ENCODE peak calls at places on chromosomes 13 and 19, in seven cellular contexts. S is thoracic aorta; P is AG09319; J is activated T-cell treated with anti-CD3 and anti-CD28 coated beads, Interleukin-2, amount 50 U/mL, for 48 hours; U is brain microvascular endothelial cell; X is activated T-helper 2 cell treated with anti-CD3 and anti-CD28 coated beads, Interferon-gamma antibody, Interleukin-2, Interleukin-4, amounts not matched to agents 10 μg/mL and 5 μg/mL and 100 μg/mL, durations not matched to agents 14 hours and 24 hours and 36 hours; K is body of pancreas. E is an unnamed sample.

GRCh38 chr19:23118400-23118799 is 1.6 kb downstream of the ZNF730 start:
- DNase-seq in S (no peak), P (no peak), J (no peak), U (no peak), X (no peak), K (no peak), E (no peak)

GRCh38 chr19:48813123-48813911 is 2.5 kb upstream of the BCAT2 start:
- DNase-seq in S (no peak), P (no peak), J (no peak), U (no peak), X (no peak), K (no peak), E (no peak)

GRCh38 chr19:56080669-56081401 is 40.3 kb downstream of the ZNF787 start:
- DNase-seq in S (no peak), P (peak), J (peak), U (peak), X (peak), K (peak), E (peak)

GRCh38 chr19:18541992-18542935 is 1.1 kb downstream of the FKBP8 start:
- DNase-seq in S (no peak), P (no peak), J (peak), U (no peak), X (no peak), K (no peak), E (no peak)

GRCh38 chr19:13366529-13367143 is 139.6 kb downstream of the CACNA1A start:
- DNase-seq in S (no peak), P (no peak), J (no peak), U (no peak), X (no peak), K (no peak), E (no peak)

GRCh38 chr13:21395953-21396352 is 63.1 kb downstream of the ZDHHC20 start:
- DNase-seq in S (no peak), P (no peak), J (peak), U (no peak), X (no peak), K (no peak), E (no peak)

GRCh38 chr19:45507864-45508680 is 793 bp downstream of the VASP start:
- DNase-seq in S (no peak), P (no peak), J (peak), U (no peak), X (peak), K (peak), E (peak)

GRCh38 chr19:55460670-55461258 is 678 bp downstream of the ISOC2 start:
- DNase-seq in S (peak), P (peak), J (peak), U (peak), X (no peak), K (peak), E (peak)

GRCh38 chr13:89763011-89763410 is 1584.5 kb upstream of the MIR17HG start:
- DNase-seq in S (no peak), P (no peak), J (no peak), U (no peak), X (no peak), K (no peak), E (no peak)

GRCh38 chr19:46902402-46902766 is 41.6 kb downstream of the ARHGAP35 start:
- DNase-seq in S (no peak), P (no peak), J (no peak), U (no peak), X (no peak), K (no peak), E (no peak)

GRCh38 chr19:18736415-18737336 is 53.2 kb downstream of the CRTC1 start:
- DNase-seq in S (no peak), P (no peak), J (no peak), U (no peak), X (no peak), K (peak), E (no peak)

GRCh38 chr13:60509601-60510386 is 112.8 kb downstream of the TDRD3 start:
- DNase-seq in S (no peak), P (no peak), J (no peak), U (no peak), X (no peak), K (no peak), E (no peak)

GRCh38 chr13:38636106-38636505 is 50.8 kb upstream of the FREM2 start:
- DNase-seq in S (no peak), P (no peak), J (no peak), U (no peak), X (no peak), K (no peak), E (no peak)

GRCh38 chr19:16919496-16919895 is 30.7 kb downstream of the F2RL3 start:
- DNase-seq in S (no peak), P (no peak), J (no peak), U (no peak), X (no peak), K (no peak), E (no peak)

GRCh38 chr19:29683009-29683408 is 17.7 kb downstream of the PLEKHF1 start:
- DNase-seq in S (no peak), P (no peak), J (no peak), U (peak), X (no peak), K (no peak), E (no peak)

GRCh38 chr13:110495881-110496280 is 65.6 kb downstream of the RAB20 start:
- DNase-seq in S (no peak), P (no peak), J (no peak), U (no peak), X (no peak), K (no peak), E (no peak)

GRCh38 chr13:113184568-113185440 is 23.7 kb downstream of the PCID2 start:
- DNase-seq in S (no peak), P (no peak), J (no peak), U (peak), X (no peak), K (no peak), E (peak)

GRCh38 chr13:113155201-113155600 is 3.2 kb upstream of the PROZ start:
- DNase-seq in S (no peak), P (no peak), J (no peak), U (no peak), X (no peak), K (no peak), E (no peak)

GRCh38 chr19:18109731-18110671 is 12.4 kb downstream of the MAST3 start:
- DNase-seq in S (no peak), P (no peak), J (peak), U (no peak), X (no peak), K (peak), E (no peak)

GRCh38 chr13:73633817-73634449 is 500.3 kb downstream of the KLF12 start:
- DNase-seq in S (no peak), P (no peak), J (no peak), U (no peak), X (no peak), K (no peak), E (no peak)

GRCh38 chr13:98821372-98822237 is 69.1 kb upstream of the SLC15A1 start:
- DNase-seq in S (no peak), P (peak), J (no peak), U (no peak), X (no peak), K (peak), E (no peak)

GRCh38 chr19:2394054-2394668 is 33.2 kb downstream of the TIMM13 start:
- DNase-seq in S (no peak), P (no peak), J (no peak), U (no peak), X (no peak), K (no peak), E (no peak)

GRCh38 chr19:1027020-1027952 is 878 bp downstream of the CNN2 start:
- DNase-seq in S (no peak), P (no peak), J (peak), U (no peak), X (no peak), K (no peak), E (no peak)

GRCh38 chr19:13100031-13100588 is 2.5 kb downstream of the LYL1 start:
- DNase-seq in S (no peak), P (no peak), J (peak), U (no peak), X (peak), K (no peak), E (no peak)

GRCh38 chr13:101325423-101325822 is 90.9 kb downstream of the NALCN start:
- DNase-seq in S (no peak), P (no peak), J (no peak), U (no peak), X (no peak), K (no peak), E (peak)

GRCh38 chr19:16252459-16253205 is 54.9 kb downstream of the AP1M1 start:
- DNase-seq in S (no peak), P (no peak), J (no peak), U (no peak), X (no peak), K (no peak), E (no peak)

GRCh38 chr13:50598338-50598737 is 245.2 kb downstream of the DLEU7 start:
- DNase-seq in S (no peak), P (no peak), J (no peak), U (no peak), X (no peak), K (no peak), E (no peak)

GRCh38 chr19:23116802-23117571 is at the start of gene ZNF730:
- DNase-seq in S (no peak), P (peak), J (peak), U (peak), X (peak), K (peak), E (no peak)

GRCh38 chr13:46575321-46575721 is 22.4 kb downstream of the LRCH1 start:
- DNase-seq in S (no peak), P (no peak), J (no peak), U (no peak), X (no peak), K (no peak), E (no peak)

GRCh38 chr19:1399079-1399478 is 2.3 kb downstream of the GAMT start:
- DNase-seq in S (no peak), P (no peak), J (no peak), U (no peak), X (no peak), K (no peak), E (no peak)

GRCh38 chr13:21673592-21674270 is 2.9 kb downstream of the FGF9 start:
- DNase-seq in S (no peak), P (no peak), J (peak), U (no peak), X (no peak), K (peak), E (peak)

GRCh38 chr13:113364371-113364932 is 522 bp upstream of the GRTP1 start:
- DNase-seq in S (no peak), P (no peak), J (peak), U (no peak), X (no peak), K (peak), E (no peak)

GRCh38 chr13:42064259-42064658 is 15.8 kb downstream of the DGKH start:
- DNase-seq in S (no peak), P (no peak), J (no peak), U (peak), X (no peak), K (no peak), E (no peak)

GRCh38 chr19:31349160-31349881 is at the start of gene TSHZ3:
- DNase-seq in S (no peak), P (peak), J (peak), U (peak), X (no peak), K (peak), E (no peak)

GRCh38 chr13:107883561-107884175 is 331.7 kb downstream of the LIG4 start:
- DNase-seq in S (no peak), P (no peak), J (no peak), U (peak), X (no peak), K (no peak), E (no peak)

GRCh38 chr13:20465218-20465879 is 60.3 kb downstream of the CRYL1 start:
- DNase-seq in S (no peak), P (no peak), J (no peak), U (no peak), X (no peak), K (no peak), E (peak)

GRCh38 chr19:44984005-44984404 is 17.3 kb upstream of the RELB start:
- DNase-seq in S (no peak), P (no peak), J (no peak), U (no peak), X (no peak), K (no peak), E (no peak)

GRCh38 chr13:20492641-20493040 is 33.0 kb downstream of the CRYL1 start:
- DNase-seq in S (no peak), P (peak), J (peak), U (peak), X (no peak), K (no peak), E (peak)

GRCh38 chr13:30847697-30848307 is 58.3 kb upstream of the MEDAG start:
- DNase-seq in S (peak), P (peak), J (peak), U (peak), X (no peak), K (no peak), E (no peak)

GRCh38 chr13:84296386-84296785 is 414.1 kb upstream of the SLITRK1 start:
- DNase-seq in S (no peak), P (no peak), J (no peak), U (no peak), X (no peak), K (no peak), E (no peak)